ENCODE peak calls at places on chromosomes 13 and 19, in four cellular contexts. D is H54, H is psoas muscle, K is LNCaP clone FGC. W is an unnamed sample.

GRCh38 chr13:113771709-113772331 is 12.8 kb downstream of the TMEM255B start:
- DNase-seq in D (no peak), H (no peak), K (no peak), W (no peak)

GRCh38 chr13:111204438-111205177 is 89.5 kb downstream of the ARHGEF7 start:
- DNase-seq in D (no peak), H (peak), K (no peak), W (no peak)

GRCh38 chr19:18978616-18979015 is 37.6 kb upstream of the HOMER3 start:
- DNase-seq in D (no peak), H (no peak), K (no peak), W (no peak)

GRCh38 chr13:25151626-25152025 is 20.5 kb downstream of the AMER2 start:
- DNase-seq in D (no peak), H (no peak), K (no peak), W (no peak)

GRCh38 chr13:35712907-35713685 is 236.6 kb upstream of the MAB21L1 start:
- DNase-seq in D (no peak), H (no peak), K (no peak), W (peak)

GRCh38 chr13:28755546-28755870 is 36.7 kb upstream of the SLC46A3 start:
- DNase-seq in D (no peak), H (no peak), K (no peak), W (no peak)

GRCh38 chr13:95494082-95494681 is 58.3 kb upstream of the CLDN10 start:
- DNase-seq in D (peak), H (no peak), K (peak), W (peak)

GRCh38 chr19:44987148-44987675 is 14.1 kb upstream of the RELB start:
- DNase-seq in D (no peak), H (no peak), K (no peak), W (no peak)

GRCh38 chr19:18099623-18099995 is 2.0 kb downstream of the MAST3 start:
- DNase-seq in D (no peak), H (no peak), K (no peak), W (no peak)

GRCh38 chr13:101343128-101343787 is 73.0 kb downstream of the NALCN start:
- DNase-seq in D (no peak), H (no peak), K (no peak), W (no peak)

GRCh38 chr19:55369651-55370304 is 485 bp downstream of the IL11 start:
- DNase-seq in D (peak), H (no peak), K (no peak), W (peak)

GRCh38 chr13:44243198-44243852 is 130.3 kb upstream of the SERP2 start:
- DNase-seq in D (no peak), H (peak), K (no peak), W (peak)

GRCh38 chr19:6551607-6552450 is 21.0 kb downstream of the TNFSF9 start:
- DNase-seq in D (no peak), H (peak), K (no peak), W (no peak)

GRCh38 chr19:48868196-48868886 is at the start of gene PLEKHA4:
- DNase-seq in D (no peak), H (peak), K (no peak), W (no peak)

GRCh38 chr13:28741080-28741479 is 22.3 kb upstream of the SLC46A3 start:
- DNase-seq in D (no peak), H (no peak), K (no peak), W (no peak)

GRCh38 chr19:17557461-17557860 is 2.0 kb downstream of the COLGALT1 start:
- DNase-seq in D (no peak), H (no peak), K (no peak), W (no peak)

GRCh38 chr19:14809272-14810057 is 25.5 kb downstream of the OR7A5 start:
- DNase-seq in D (no peak), H (peak), K (no peak), W (no peak)

GRCh38 chr13:101139076-101139475 is 277.2 kb downstream of the NALCN start:
- DNase-seq in D (no peak), H (no peak), K (no peak), W (no peak)

GRCh38 chr19:47158879-47159509 is 28.4 kb downstream of the SAE1 start:
- DNase-seq in D (no peak), H (no peak), K (no peak), W (no peak)

GRCh38 chr19:48826606-48827020 is 9.7 kb downstream of the HSD17B14 start:
- DNase-seq in D (no peak), H (no peak), K (peak), W (no peak)

GRCh38 chr19:49833594-49833993 is 15.5 kb downstream of the MED25 start:
- DNase-seq in D (no peak), H (peak), K (no peak), W (no peak)

GRCh38 chr13:76939215-76939614 is 9.1 kb upstream of the ACOD1 start:
- DNase-seq in D (no peak), H (no peak), K (no peak), W (no peak)

GRCh38 chr13:99220199-99220931 is 19.7 kb downstream of the UBAC2 start:
- DNase-seq in D (no peak), H (no peak), K (no peak), W (no peak)

GRCh38 chr19:35109395-35110112 is 6.1 kb upstream of the FXYD3 start:
- DNase-seq in D (peak), H (peak), K (no peak), W (no peak)